ENCODE peak calls at places on chromosomes 3 and 15, in ten cellular contexts. One of them, this sample, is unnamed.

GRCh38 chr3:139269984-139270383 is 73.8 kb upstream of the MRPS22 start:
- DNase-seq in neural crest cell: no peak
- DNase-seq in spleen: peak; percentile 19
- DNase-seq in endothelial cell: no peak
- DNase-seq in endothelial cell of umbilical vein: no peak
- DNase-seq in glutamatergic neuron: no peak
- DNase-seq in fibroblast of lung: no peak
- DNase-seq in fibroblast of mammary gland: no peak
- DNase-seq in neural progenitor cell: no peak
- DNase-seq in body of pancreas: no peak
- DNase-seq in this sample: no peak

GRCh38 chr15:92452143-92452542 is 58.5 kb downstream of the ST8SIA2 start:
- DNase-seq in endothelial cell of umbilical vein: no peak
- DNase-seq in fibroblast of mammary gland: no peak
- DNase-seq in neural progenitor cell: no peak
- DNase-seq in spleen: no peak
- DNase-seq in body of pancreas: no peak
- DNase-seq in glutamatergic neuron: no peak
- DNase-seq in endothelial cell: no peak
- DNase-seq in fibroblast of lung: peak; percentile 15
- DNase-seq in neural crest cell: no peak
- DNase-seq in this sample: no peak

GRCh38 chr3:181300033-181300432 is 310.5 kb upstream of the DNAJC19 start:
- DNase-seq in body of pancreas: no peak
- DNase-seq in endothelial cell of umbilical vein: no peak
- DNase-seq in neural progenitor cell: no peak
- DNase-seq in neural crest cell: no peak
- DNase-seq in endothelial cell: no peak
- DNase-seq in fibroblast of lung: no peak
- DNase-seq in glutamatergic neuron: no peak
- DNase-seq in spleen: no peak
- DNase-seq in fibroblast of mammary gland: no peak
- DNase-seq in this sample: no peak

GRCh38 chr3:116994473-116994872 is 284.9 kb downstream of the TUSC7 start:
- DNase-seq in spleen: no peak
- DNase-seq in neural crest cell: no peak
- DNase-seq in endothelial cell of umbilical vein: no peak
- DNase-seq in fibroblast of lung: no peak
- DNase-seq in fibroblast of mammary gland: no peak
- DNase-seq in body of pancreas: no peak
- DNase-seq in neural progenitor cell: no peak
- DNase-seq in endothelial cell: no peak
- DNase-seq in glutamatergic neuron: no peak
- DNase-seq in this sample: no peak

GRCh38 chr3:12818773-12819172 is 22.3 kb downstream of the CAND2 start:
- DNase-seq in fibroblast of mammary gland: no peak
- DNase-seq in fibroblast of lung: no peak
- DNase-seq in glutamatergic neuron: no peak
- DNase-seq in neural crest cell: no peak
- DNase-seq in neural progenitor cell: no peak
- DNase-seq in body of pancreas: no peak
- DNase-seq in spleen: peak; percentile 1
- DNase-seq in endothelial cell: no peak
- DNase-seq in endothelial cell of umbilical vein: no peak
- DNase-seq in this sample: no peak

GRCh38 chr3:125375950-125376679 is 990 bp upstream of the ZNF148 start:
- DNase-seq in neural crest cell: no peak
- DNase-seq in neural progenitor cell: no peak
- DNase-seq in body of pancreas: no peak
- DNase-seq in spleen: no peak
- DNase-seq in endothelial cell: no peak
- DNase-seq in glutamatergic neuron: no peak
- DNase-seq in fibroblast of lung: no peak
- DNase-seq in fibroblast of mammary gland: peak; percentile 69
- DNase-seq in endothelial cell of umbilical vein: no peak
- DNase-seq in this sample: peak; percentile 58

GRCh38 chr15:70033529-70034140 is 64.1 kb downstream of the TLE3 start:
- DNase-seq in spleen: peak; percentile 70
- DNase-seq in endothelial cell of umbilical vein: no peak
- DNase-seq in fibroblast of lung: peak; percentile 77
- DNase-seq in body of pancreas: no peak
- DNase-seq in neural crest cell: no peak
- DNase-seq in glutamatergic neuron: peak; percentile 70
- DNase-seq in fibroblast of mammary gland: peak; percentile 50
- DNase-seq in neural progenitor cell: peak; percentile 21
- DNase-seq in endothelial cell: no peak
- DNase-seq in this sample: peak; percentile 82

GRCh38 chr15:92361321-92362090 is 32.2 kb upstream of the ST8SIA2 start:
- DNase-seq in fibroblast of lung: no peak
- DNase-seq in endothelial cell: no peak
- DNase-seq in endothelial cell of umbilical vein: no peak
- DNase-seq in spleen: no peak
- DNase-seq in neural crest cell: no peak
- DNase-seq in neural progenitor cell: no peak
- DNase-seq in body of pancreas: no peak
- DNase-seq in glutamatergic neuron: no peak
- DNase-seq in fibroblast of mammary gland: no peak
- DNase-seq in this sample: no peak

GRCh38 chr3:197811343-197811742 is 20.3 kb downstream of the LRCH3 start:
- DNase-seq in glutamatergic neuron: no peak
- DNase-seq in neural progenitor cell: no peak
- DNase-seq in endothelial cell of umbilical vein: no peak
- DNase-seq in body of pancreas: no peak
- DNase-seq in endothelial cell: no peak
- DNase-seq in neural crest cell: no peak
- DNase-seq in fibroblast of lung: peak; percentile 85
- DNase-seq in spleen: no peak
- DNase-seq in fibroblast of mammary gland: peak; percentile 97
- DNase-seq in this sample: peak; percentile 69

GRCh38 chr15:82135645-82136044 is 89.8 kb upstream of the MEX3B start:
- DNase-seq in endothelial cell: no peak
- DNase-seq in neural progenitor cell: no peak
- DNase-seq in endothelial cell of umbilical vein: no peak
- DNase-seq in fibroblast of lung: peak; percentile 94
- DNase-seq in fibroblast of mammary gland: peak; percentile 57
- DNase-seq in spleen: no peak
- DNase-seq in body of pancreas: no peak
- DNase-seq in neural crest cell: no peak
- DNase-seq in glutamatergic neuron: no peak
- DNase-seq in this sample: no peak

GRCh38 chr3:55169161-55169560 is 241.3 kb upstream of the LRTM1 start:
- DNase-seq in spleen: no peak
- DNase-seq in fibroblast of lung: no peak
- DNase-seq in neural progenitor cell: no peak
- DNase-seq in endothelial cell: no peak
- DNase-seq in body of pancreas: no peak
- DNase-seq in glutamatergic neuron: no peak
- DNase-seq in endothelial cell of umbilical vein: no peak
- DNase-seq in fibroblast of mammary gland: no peak
- DNase-seq in neural crest cell: no peak
- DNase-seq in this sample: no peak

GRCh38 chr3:126126811-126127431 is 43.0 kb upstream of the SLC41A3 start:
- DNase-seq in fibroblast of mammary gland: no peak
- DNase-seq in spleen: peak; percentile 61
- DNase-seq in body of pancreas: peak; percentile 8
- DNase-seq in endothelial cell of umbilical vein: no peak
- DNase-seq in glutamatergic neuron: no peak
- DNase-seq in endothelial cell: no peak
- DNase-seq in neural progenitor cell: peak; percentile 51
- DNase-seq in fibroblast of lung: no peak
- DNase-seq in neural crest cell: no peak
- DNase-seq in this sample: no peak

GRCh38 chr3:11717768-11718581 is 74.3 kb upstream of the VGLL4 start:
- DNase-seq in fibroblast of lung: peak; percentile 59
- DNase-seq in endothelial cell: no peak
- DNase-seq in neural progenitor cell: peak; percentile 41
- DNase-seq in body of pancreas: no peak
- DNase-seq in spleen: no peak
- DNase-seq in fibroblast of mammary gland: peak; percentile 40
- DNase-seq in neural crest cell: peak; percentile 11
- DNase-seq in glutamatergic neuron: no peak
- DNase-seq in endothelial cell of umbilical vein: peak; percentile 78
- DNase-seq in this sample: no peak

GRCh38 chr3:65746848-65747247 is 291.9 kb downstream of the MAGI1 start:
- DNase-seq in glutamatergic neuron: no peak
- DNase-seq in neural progenitor cell: no peak
- DNase-seq in fibroblast of mammary gland: no peak
- DNase-seq in spleen: no peak
- DNase-seq in endothelial cell of umbilical vein: no peak
- DNase-seq in endothelial cell: no peak
- DNase-seq in fibroblast of lung: no peak
- DNase-seq in body of pancreas: no peak
- DNase-seq in neural crest cell: no peak
- DNase-seq in this sample: no peak

GRCh38 chr3:177350051-177350565 is 152.8 kb upstream of the TBL1XR1 start:
- DNase-seq in fibroblast of mammary gland: no peak
- DNase-seq in spleen: no peak
- DNase-seq in neural crest cell: no peak
- DNase-seq in glutamatergic neuron: no peak
- DNase-seq in endothelial cell: no peak
- DNase-seq in neural progenitor cell: no peak
- DNase-seq in endothelial cell of umbilical vein: peak; percentile 43
- DNase-seq in fibroblast of lung: no peak
- DNase-seq in body of pancreas: no peak
- DNase-seq in this sample: no peak

GRCh38 chr15:31262143-31262530 is 64.5 kb upstream of the KLF13 start:
- DNase-seq in body of pancreas: no peak
- DNase-seq in endothelial cell of umbilical vein: no peak
- DNase-seq in fibroblast of lung: no peak
- DNase-seq in neural progenitor cell: no peak
- DNase-seq in fibroblast of mammary gland: no peak
- DNase-seq in spleen: peak; percentile 68
- DNase-seq in endothelial cell: no peak
- DNase-seq in neural crest cell: no peak
- DNase-seq in glutamatergic neuron: no peak
- DNase-seq in this sample: no peak

GRCh38 chr3:121517950-121518349 is 27.8 kb downstream of the POLQ start:
- DNase-seq in body of pancreas: no peak
- DNase-seq in endothelial cell of umbilical vein: peak; percentile 4
- DNase-seq in fibroblast of lung: no peak
- DNase-seq in spleen: no peak
- DNase-seq in endothelial cell: no peak
- DNase-seq in neural progenitor cell: no peak
- DNase-seq in fibroblast of mammary gland: no peak
- DNase-seq in glutamatergic neuron: no peak
- DNase-seq in neural crest cell: no peak
- DNase-seq in this sample: no peak

GRCh38 chr15:75468908-75469307 is 17.4 kb upstream of the SIN3A start:
- DNase-seq in spleen: no peak
- DNase-seq in glutamatergic neuron: no peak
- DNase-seq in endothelial cell: no peak
- DNase-seq in fibroblast of lung: no peak
- DNase-seq in fibroblast of mammary gland: no peak
- DNase-seq in neural crest cell: no peak
- DNase-seq in endothelial cell of umbilical vein: no peak
- DNase-seq in body of pancreas: no peak
- DNase-seq in neural progenitor cell: no peak
- DNase-seq in this sample: no peak

GRCh38 chr15:49832421-49832980 is 211.7 kb downstream of the DTWD1 start:
- DNase-seq in fibroblast of mammary gland: peak; percentile 26
- DNase-seq in glutamatergic neuron: no peak
- DNase-seq in spleen: no peak
- DNase-seq in endothelial cell of umbilical vein: no peak
- DNase-seq in endothelial cell: no peak
- DNase-seq in body of pancreas: peak; percentile 64
- DNase-seq in neural crest cell: no peak
- DNase-seq in fibroblast of lung: peak; percentile 25
- DNase-seq in neural progenitor cell: peak; percentile 58
- DNase-seq in this sample: no peak
- TF ChIP-seq CTCF in fibroblast of mammary gland: peak; percentile 9
- TF ChIP-seq CTCF in glutamatergic neuron: no peak
- TF ChIP-seq CTCF in spleen: no peak
- TF ChIP-seq CTCF in endothelial cell of umbilical vein: peak; percentile 12
- TF ChIP-seq CTCF in endothelial cell: no peak
- TF ChIP-seq CTCF in body of pancreas: peak; percentile 64
- TF ChIP-seq CTCF in neural crest cell: no peak
- TF ChIP-seq CTCF in fibroblast of lung: peak; percentile 7
- TF ChIP-seq CTCF in neural progenitor cell: peak; percentile 57
- TF ChIP-seq CTCF in this sample: peak; percentile 32

GRCh38 chr15:25689592-25689991 is 173.5 kb downstream of the ATP10A start:
- DNase-seq in endothelial cell: no peak
- DNase-seq in body of pancreas: no peak
- DNase-seq in fibroblast of mammary gland: no peak
- DNase-seq in spleen: peak; percentile 28
- DNase-seq in neural progenitor cell: peak; percentile 55
- DNase-seq in neural crest cell: no peak
- DNase-seq in endothelial cell of umbilical vein: no peak
- DNase-seq in fibroblast of lung: no peak
- DNase-seq in glutamatergic neuron: no peak
- DNase-seq in this sample: no peak
- TF ChIP-seq CTCF in endothelial cell: no peak
- TF ChIP-seq CTCF in body of pancreas: no peak
- TF ChIP-seq CTCF in fibroblast of mammary gland: no peak
- TF ChIP-seq CTCF in spleen: no peak
- TF ChIP-seq CTCF in neural progenitor cell: peak; percentile 50
- TF ChIP-seq CTCF in neural crest cell: no peak
- TF ChIP-seq CTCF in endothelial cell of umbilical vein: no peak
- TF ChIP-seq CTCF in fibroblast of lung: no peak
- TF ChIP-seq CTCF in glutamatergic neuron: no peak
- TF ChIP-seq CTCF in this sample: no peak

DNA sequence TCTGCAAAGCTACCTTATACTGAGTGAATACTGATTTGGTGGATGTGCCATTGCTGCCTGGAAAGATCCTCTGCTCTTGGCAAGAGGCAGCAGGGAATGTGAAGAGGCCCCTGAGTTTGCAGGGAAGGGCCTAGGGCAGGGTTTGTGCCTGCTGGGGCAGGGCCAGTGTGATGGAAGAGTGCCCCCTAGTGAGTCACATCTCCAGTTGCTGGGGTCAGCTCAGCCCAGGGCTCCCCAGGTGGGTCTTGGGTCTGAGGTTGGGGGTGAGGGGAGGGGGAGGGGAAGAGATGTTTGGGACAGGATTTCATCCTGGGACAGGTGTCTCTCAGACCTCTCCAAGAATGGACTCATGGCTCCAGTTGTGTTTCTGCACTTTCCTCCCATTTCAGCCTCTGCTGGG is 4.1 kb upstream of the AMOTL2 start:
- DNase-seq in fibroblast of mammary gland: peak; percentile 44
- DNase-seq in glutamatergic neuron: no peak
- DNase-seq in body of pancreas: peak; percentile 52
- DNase-seq in endothelial cell: no peak
- DNase-seq in fibroblast of lung: no peak
- DNase-seq in endothelial cell of umbilical vein: peak; percentile 51
- DNase-seq in neural progenitor cell: peak; percentile 72
- DNase-seq in spleen: peak; percentile 66
- DNase-seq in neural crest cell: no peak
- DNase-seq in this sample: peak; percentile 68
- TF ChIP-seq CTCF in fibroblast of mammary gland: peak; percentile 46
- TF ChIP-seq CTCF in glutamatergic neuron: no peak
- TF ChIP-seq CTCF in body of pancreas: peak; percentile 59
- TF ChIP-seq CTCF in endothelial cell: no peak
- TF ChIP-seq CTCF in fibroblast of lung: peak; percentile 31
- TF ChIP-seq CTCF in endothelial cell of umbilical vein: peak; percentile 67
- TF ChIP-seq CTCF in neural progenitor cell: peak; percentile 67
- TF ChIP-seq CTCF in spleen: peak; percentile 53
- TF ChIP-seq CTCF in neural crest cell: peak; percentile 48
- TF ChIP-seq CTCF in this sample: peak; percentile 70

DNA sequence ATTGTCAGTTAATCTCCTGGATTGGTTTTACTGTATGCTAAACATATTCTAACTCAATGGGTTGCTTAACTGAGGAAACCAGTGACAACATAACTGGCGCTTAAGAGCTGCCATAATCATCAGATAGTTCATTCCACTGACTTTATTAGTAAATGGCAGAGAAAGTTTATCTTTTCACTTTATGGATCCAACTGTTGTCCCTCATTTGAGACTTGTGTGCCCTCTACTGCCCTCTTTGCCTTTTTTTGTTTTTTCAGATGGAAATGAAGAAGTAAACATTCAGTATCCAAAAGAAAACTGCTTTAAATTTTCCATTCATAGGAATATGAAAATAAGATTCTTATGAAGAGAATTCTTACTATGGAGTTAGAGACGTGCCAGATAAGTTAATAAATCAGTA is 93.5 kb downstream of the NPTN start:
- DNase-seq in endothelial cell: no peak
- DNase-seq in body of pancreas: no peak
- DNase-seq in glutamatergic neuron: no peak
- DNase-seq in endothelial cell of umbilical vein: no peak
- DNase-seq in fibroblast of mammary gland: no peak
- DNase-seq in spleen: no peak
- DNase-seq in neural progenitor cell: no peak
- DNase-seq in fibroblast of lung: no peak
- DNase-seq in neural crest cell: no peak
- DNase-seq in this sample: no peak
- TF ChIP-seq CTCF in endothelial cell: no peak
- TF ChIP-seq CTCF in body of pancreas: no peak
- TF ChIP-seq CTCF in glutamatergic neuron: no peak
- TF ChIP-seq CTCF in endothelial cell of umbilical vein: no peak
- TF ChIP-seq CTCF in fibroblast of mammary gland: no peak
- TF ChIP-seq CTCF in spleen: no peak
- TF ChIP-seq CTCF in neural progenitor cell: no peak
- TF ChIP-seq CTCF in fibroblast of lung: no peak
- TF ChIP-seq CTCF in neural crest cell: no peak
- TF ChIP-seq CTCF in this sample: no peak

This sample was measured in A673.